ENCODE peak calls at places on chromosomes 3 and 15, in six cellular contexts. X is psoas muscle; H is C1 segment of cervical spinal cord; Z is hippocampal formation; D is stimulated activated CD4-positive, alpha-beta T cell treated with anti-CD3 and anti-CD28 coated beads, Interleukin-4, amount 100 ng/mL, for 48 hours; Q is ovary. F is an unnamed sample.

GRCh38 chr3:117407317-117407716 is 697.7 kb downstream of the TUSC7 start:
- DNase-seq in Q (no peak), H (no peak), Z (no peak), D (no peak), X (no peak), F (peak; percentile 0)

GRCh38 chr15:40906101-40906946 is 12.1 kb downstream of the VPS18 start:
- DNase-seq in X (peak; percentile 89), D (peak; percentile 77), Z (peak; percentile 26), Q (peak; percentile 87), H (peak; percentile 63), F (peak; percentile 60)

GRCh38 chr3:18623220-18623619 is 198.1 kb upstream of the SATB1 start:
- DNase-seq in H (no peak), Z (no peak), D (no peak), Q (no peak), X (no peak), F (no peak)

GRCh38 chr3:134931045-134931775 is 136.2 kb downstream of the EPHB1 start:
- DNase-seq in X (no peak), Q (no peak), H (no peak), D (no peak), Z (no peak), F (no peak)

GRCh38 chr15:71685420-71685993 is 124.8 kb upstream of the NR2E3 start:
- DNase-seq in H (no peak), D (no peak), Z (no peak), X (no peak), Q (no peak), F (peak; percentile 25)

GRCh38 chr15:76376029-76376428 is 39.5 kb downstream of the ISL2 start:
- DNase-seq in Z (no peak), Q (no peak), H (no peak), X (no peak), D (no peak), F (no peak)

GRCh38 chr3:31661286-31661685 is 128.6 kb downstream of the STT3B start:
- DNase-seq in H (no peak), Z (no peak), Q (no peak), D (no peak), X (no peak), F (no peak)

GRCh38 chr3:61354604-61355003 is 103.4 kb upstream of the FHIT start:
- DNase-seq in Z (no peak), D (no peak), Q (no peak), H (no peak), X (no peak), F (no peak)

GRCh38 chr15:88636654-88637053 is 2.2 kb upstream of the ISG20 start:
- DNase-seq in X (no peak), D (no peak), Z (no peak), Q (no peak), H (no peak), F (no peak)

GRCh38 chr3:99473321-99473751 is 165.1 kb upstream of the COL8A1 start:
- DNase-seq in X (no peak), Q (no peak), Z (no peak), D (no peak), H (no peak), F (no peak)

GRCh38 chr3:53816430-53816829 is 29.8 kb downstream of the CHDH start:
- DNase-seq in Q (no peak), H (peak; percentile 19), X (no peak), Z (peak; percentile 23), D (no peak), F (no peak)

GRCh38 chr3:52055537-52056351 is 627 bp downstream of the DUSP7 start:
- DNase-seq in Q (peak; percentile 65), Z (no peak), H (no peak), D (peak; percentile 27), X (peak; percentile 46), F (peak; percentile 25)

GRCh38 chr3:47854720-47855455 is 52.0 kb downstream of the DHX30 start:
- DNase-seq in X (no peak), H (no peak), Q (no peak), Z (no peak), D (no peak), F (no peak)

GRCh38 chr3:172415323-172415722 is 32.9 kb downstream of the GHSR start:
- DNase-seq in Q (no peak), X (no peak), H (no peak), Z (no peak), D (no peak), F (peak; percentile 64)

GRCh38 chr15:41259546-41260189 is 28.6 kb downstream of the CHP1 start:
- DNase-seq in Z (no peak), H (no peak), Q (no peak), D (no peak), X (no peak), F (no peak)

GRCh38 chr3:194672876-194673275 is 885 bp upstream of the LSG1 start:
- DNase-seq in D (no peak), H (no peak), X (no peak), Z (no peak), Q (no peak), F (no peak)

GRCh38 chr3:53696401-53697172 is 149.6 kb downstream of the CHDH start:
- DNase-seq in H (no peak), X (no peak), Z (no peak), Q (no peak), D (no peak), F (no peak)

GRCh38 chr3:46517016-46517770 is 19.4 kb downstream of the RTP3 start:
- DNase-seq in Q (no peak), Z (no peak), H (no peak), X (no peak), D (no peak), F (no peak)

GRCh38 chr3:195195321-195196209 is 75.4 kb downstream of the XXYLT1 start:
- DNase-seq in Z (peak; percentile 94), X (no peak), D (no peak), Q (no peak), H (peak; percentile 56), F (no peak)

GRCh38 chr3:71063768-71064287 is 519.7 kb downstream of the FOXP1 start:
- DNase-seq in H (no peak), X (no peak), Z (peak; percentile 35), Q (peak; percentile 50), D (no peak), F (no peak)

GRCh38 chr3:5411786-5412185 is 224.3 kb downstream of the EDEM1 start:
- DNase-seq in Z (no peak), D (no peak), X (no peak), Q (no peak), H (no peak), F (no peak)

GRCh38 chr15:78453447-78453846 is 15.4 kb downstream of the IREB2 start:
- DNase-seq in Q (no peak), H (no peak), D (no peak), X (no peak), Z (no peak), F (no peak)

GRCh38 chr3:39234705-39235104 is 42.3 kb upstream of the XIRP1 start:
- DNase-seq in H (no peak), D (no peak), X (no peak), Q (no peak), Z (no peak), F (peak; percentile 35)

GRCh38 chr3:39260957-39261356 is 18.9 kb downstream of the CX3CR1 start:
- DNase-seq in Z (peak; percentile 41), D (no peak), H (no peak), Q (peak; percentile 36), X (peak; percentile 85), F (peak; percentile 95)

GRCh38 chr3:177693596-177693995 is 496.3 kb upstream of the TBL1XR1 start:
- DNase-seq in Q (no peak), X (no peak), Z (peak; percentile 32), D (no peak), H (no peak), F (no peak)